ENCODE peak calls at places on chromosome 22, in six cellular contexts. E, N, C, A, H and K are unnamed samples.

GRCh38 chr22:24091551-24092420 is 80.7 kb downstream of the CABIN1 start:
- DNase-seq in A (peak; percentile 54), C (peak; percentile 81), N (no peak), H (no peak), E (no peak), K (no peak)

GRCh38 chr22:26168934-26169311 is 339 bp upstream of the SEZ6L start:
- DNase-seq in N (peak; percentile 17), C (no peak), H (no peak), A (no peak), E (peak; percentile 6), K (no peak)

GRCh38 chr22:26196657-26197056 is 27.4 kb downstream of the SEZ6L start:
- DNase-seq in A (no peak), C (peak; percentile 16), N (no peak), E (no peak), H (no peak), K (no peak)

GRCh38 chr22:43277091-43277490 is 66.1 kb downstream of the SCUBE1 start:
- DNase-seq in E (no peak), N (no peak), A (no peak), H (no peak), C (no peak), K (no peak)

GRCh38 chr22:27463121-27463520 is 338.4 kb downstream of the MN1 start:
- DNase-seq in H (no peak), E (no peak), C (no peak), A (no peak), N (no peak), K (no peak)

GRCh38 chr22:49006207-49007012 is 821.3 kb downstream of the BRD1 start:
- DNase-seq in N (no peak), E (no peak), C (no peak), H (no peak), A (peak; percentile 30), K (no peak)

GRCh38 chr22:44340271-44341239 is 27.8 kb upstream of the SHISAL1 start:
- DNase-seq in N (no peak), C (no peak), E (no peak), A (peak; percentile 54), H (no peak), K (no peak)

GRCh38 chr22:24185501-24186351 is 4.4 kb downstream of the SUSD2 start:
- DNase-seq in E (no peak), C (no peak), A (peak; percentile 35), H (no peak), N (no peak), K (no peak)

GRCh38 chr22:41359376-41359775 is 22.4 kb upstream of the TEF start:
- DNase-seq in A (no peak), N (no peak), H (no peak), E (no peak), C (no peak), K (no peak)

GRCh38 chr22:45290410-45290936 is 5.7 kb downstream of the UPK3A start:
- DNase-seq in E (peak; percentile 54), C (no peak), H (peak; percentile 39), N (peak; percentile 33), A (no peak), K (no peak)

GRCh38 chr22:35549338-35549737 is 8.7 kb downstream of the RASD2 start:
- DNase-seq in H (no peak), A (peak; percentile 60), E (no peak), C (peak; percentile 86), N (peak; percentile 36), K (no peak)

GRCh38 chr22:40107756-40108437 is 69.8 kb upstream of the TNRC6B start:
- DNase-seq in C (peak; percentile 31), H (no peak), E (no peak), N (no peak), A (no peak), K (no peak)

GRCh38 chr22:28822930-28823481 is 22.6 kb upstream of the XBP1 start:
- DNase-seq in E (peak; percentile 10), C (no peak), A (no peak), N (no peak), H (no peak), K (no peak)

GRCh38 chr22:49072996-49073645 is 754.6 kb downstream of the BRD1 start:
- DNase-seq in E (no peak), A (no peak), N (no peak), H (no peak), C (no peak), K (no peak)

GRCh38 chr22:27488456-27489224 is 312.9 kb downstream of the MN1 start:
- DNase-seq in H (no peak), A (no peak), N (no peak), C (no peak), E (no peak), K (no peak)

GRCh38 chr22:28111501-28111900 is 192.4 kb upstream of the PITPNB start:
- DNase-seq in N (no peak), H (no peak), E (peak; percentile 30), C (no peak), A (no peak), K (no peak)

GRCh38 chr22:48627966-48628365 is 1199.7 kb downstream of the BRD1 start:
- DNase-seq in H (no peak), A (no peak), C (no peak), N (no peak), E (no peak), K (no peak)

GRCh38 chr22:29663230-29663826 is 56.5 kb upstream of the CABP7 start:
- DNase-seq in C (no peak), A (no peak), H (peak; percentile 1), N (no peak), E (peak; percentile 75), K (no peak)

GRCh38 chr22:24437820-24438328 is 10.5 kb downstream of the ADORA2A start:
- DNase-seq in E (no peak), C (no peak), A (no peak), N (no peak), H (no peak), K (no peak)

GRCh38 chr22:44395116-44396005 is 82.6 kb upstream of the SHISAL1 start:
- DNase-seq in A (peak; percentile 35), C (no peak), N (no peak), E (no peak), H (no peak), K (no peak)

GRCh38 chr22:27641049-27641790 is 160.3 kb downstream of the MN1 start:
- DNase-seq in A (no peak), E (peak; percentile 33), H (no peak), N (no peak), C (no peak), K (no peak)

GRCh38 chr22:28999510-29000224 is 62.0 kb downstream of the C22orf31 start:
- DNase-seq in H (no peak), E (no peak), N (no peak), C (no peak), A (no peak), K (no peak)

GRCh38 chr22:30868663-30869385 is 99.8 kb downstream of the MORC2 start:
- DNase-seq in N (no peak), H (no peak), E (peak; percentile 50), A (peak; percentile 54), C (peak; percentile 32), K (no peak)

GRCh38 chr22:26610072-26610958 is 7.5 kb downstream of the CRYBB1 start:
- DNase-seq in E (peak; percentile 97), H (peak; percentile 90), C (no peak), A (peak; percentile 57), N (peak; percentile 36), K (no peak)

GRCh38 chr22:41567452-41567768 is 6.6 kb downstream of the CSDC2 start:
- DNase-seq in E (no peak), A (no peak), N (no peak), H (no peak), C (no peak), K (no peak)

GRCh38 chr22:50112151-50113118 is 22.6 kb downstream of the MOV10L1 start:
- DNase-seq in N (no peak), A (no peak), C (no peak), E (peak; percentile 90), H (peak; percentile 21), K (no peak)

GRCh38 chr22:38937541-38937940 is 19.9 kb upstream of the APOBEC3A start:
- DNase-seq in A (no peak), C (no peak), N (no peak), H (no peak), E (no peak), K (no peak)
- H3K27me3 ChIP-seq in A (no peaks in the 10 kb centered on the region), C (no peaks in the 10 kb centered on the region), N (peaks cover 29% of the 10 kb centered on the region), H (peaks cover 37% of the 10 kb centered on the region), E (peaks cover 7% of the 10 kb centered on the region), K (no peaks in the 10 kb centered on the region)

GRCh38 chr22:37282385-37282677 is at the start of gene CYTH4:
- DNase-seq in N (peak; percentile 56), A (no peak), H (no peak), E (no peak), C (peak; percentile 68), K (no peak)
- H3K4me3 ChIP-seq in N (peak within 1 kb of the TSS; percentile 45), A (peak within 1 kb of the TSS; percentile 6), H (no peak within 1 kb of the TSS), E (no peak within 1 kb of the TSS), C (peak within 1 kb of the TSS; percentile 35), K (peak within 1 kb of the TSS; percentile 43)

GRCh38 chr22:20777420-20778177 is 3.7 kb downstream of the SERPIND1 start:
- DNase-seq in N (no peak), A (no peak), C (peak; percentile 33), H (peak; percentile 81), E (peak; percentile 88), K (no peak)
- TF ChIP-seq CTCF in N (no peak), A (no peak), C (peak; percentile 26), H (peak; percentile 20), E (no peak), K (no peak)

GRCh38 chr22:17471901-17472566 is 91.3 kb upstream of the SLC25A18 start:
- DNase-seq in H (no peak), E (no peak), C (no peak), N (no peak), A (no peak), K (no peak)
- H3K27me3 ChIP-seq in H (no peaks in the 10 kb centered on the region), E (no peaks in the 10 kb centered on the region), C (peaks cover 3% of the 10 kb centered on the region), N (no peaks in the 10 kb centered on the region), A (no peaks in the 10 kb centered on the region), K (no peaks in the 10 kb centered on the region)

GRCh38 chr22:19902245-19902699 is 39.3 kb upstream of the COMT start:
- DNase-seq in C (no peak), H (no peak), A (no peak), N (no peak), E (no peak), K (no peak)

GRCh38 chr22:19904881-19905618 is 36.5 kb upstream of the COMT start:
- DNase-seq in N (no peak), A (no peak), C (no peak), E (no peak), H (no peak), K (no peak)

GRCh38 chr22:19904174-19904856 is 37.3 kb upstream of the COMT start:
- DNase-seq in N (no peak), A (no peak), C (no peak), H (no peak), E (no peak), K (no peak)

GRCh38 chr22:19903031-19903430 is 38.5 kb upstream of the COMT start:
- DNase-seq in E (no peak), A (no peak), H (no peak), N (no peak), C (no peak), K (no peak)

GRCh38 chr22:19903513-19903912 is 38.1 kb upstream of the COMT start:
- DNase-seq in N (no peak), H (no peak), E (no peak), A (no peak), C (no peak), K (no peak)
- H3K4me3 ChIP-seq in N (no peak overlapping the region), H (no peak overlapping the region), E (no peak overlapping the region), A (no peak overlapping the region), C (no peak overlapping the region), K (no peak overlapping the region)

GRCh38 chr22:46693634-46694422 is 44.2 kb downstream of the CERK start:
- DNase-seq in A (no peak), N (no peak), E (no peak), C (no peak), H (no peak), K (no peak)
- TF ChIP-seq CTCF in A (peak; percentile 8), N (no peak), E (no peak), C (no peak), H (no peak), K (no peak)

GRCh38 chr22:22886546-22886945 is 1.1 kb upstream of the IGLL5 start:
- DNase-seq in A (no peak), H (no peak), E (no peak), N (no peak), C (no peak), K (no peak)
- H3K27me3 ChIP-seq in A (no peaks in the 10 kb centered on the region), H (no peaks in the 10 kb centered on the region), E (no peaks in the 10 kb centered on the region), N (no peaks in the 10 kb centered on the region), C (no peaks in the 10 kb centered on the region), K (no peaks in the 10 kb centered on the region)